ENCODE peak calls at places on chromosomes 12 and 14, in five cellular contexts. A is A673; L is brain pericyte; K is stimulated activated CD4-positive, alpha-beta T cell treated with anti-CD3 and anti-CD28 coated beads, TNF-alpha, amount 100 ng/mL, for 48 hours; C is head of caudate nucleus. J is an unnamed sample.
A peak's percentile ranks its signal among the peaks of the same experiment; 100 is the strongest.

GRCh38 chr14:85443001-85443400 is 86.9 kb upstream of the FLRT2 start:
- DNase-seq in A (no peak), L (no peak), K (no peak), C (no peak), J (no peak)

GRCh38 chr14:78595797-78596196 is 425.6 kb downstream of the NRXN3 start:
- DNase-seq in A (peak; percentile 40), L (no peak), K (no peak), C (no peak), J (no peak)

GRCh38 chr12:116525418-116526001 is 33.7 kb upstream of the MAP1LC3B2 start:
- DNase-seq in A (peak; percentile 35), L (no peak), K (no peak), C (no peak), J (no peak)

GRCh38 chr12:112121780-112122565 is 3.4 kb upstream of the TRAFD1 start:
- DNase-seq in A (peak; percentile 21), L (no peak), K (no peak), C (peak; percentile 48), J (no peak)

GRCh38 chr14:33938131-33938949 is 12.5 kb downstream of the EGLN3 start:
- DNase-seq in A (no peak), L (no peak), K (no peak), C (peak; percentile 63), J (no peak)

GRCh38 chr14:76662580-76662979 is 98.7 kb upstream of the VASH1 start:
- DNase-seq in A (no peak), L (no peak), K (no peak), C (no peak), J (no peak)

GRCh38 chr14:50363734-50364113 is 33.0 kb downstream of the CDKL1 start:
- DNase-seq in A (peak; percentile 36), L (no peak), K (peak; percentile 33), C (no peak), J (no peak)

GRCh38 chr14:103021817-103022668 is 35.3 kb downstream of the CDC42BPB start:
- DNase-seq in A (no peak), L (no peak), K (no peak), C (no peak), J (no peak)

GRCh38 chr12:75635606-75636444 is 124.4 kb upstream of the KRR1 start:
- DNase-seq in A (no peak), L (peak; percentile 89), K (peak; percentile 6), C (no peak), J (no peak)

GRCh38 chr12:113368331-113368730 is 9.9 kb downstream of the PLBD2 start:
- DNase-seq in A (no peak), L (no peak), K (no peak), C (no peak), J (no peak)

GRCh38 chr12:99915251-99916082 is 69.3 kb downstream of the ANKS1B start:
- DNase-seq in A (no peak), L (no peak), K (no peak), C (no peak), J (no peak)

GRCh38 chr14:86321151-86321550 is 791.2 kb downstream of the FLRT2 start:
- DNase-seq in A (peak; percentile 59), L (no peak), K (no peak), C (no peak), J (peak; percentile 59)

GRCh38 chr14:72887514-72887913 is 6.4 kb downstream of the DPF3 start:
- DNase-seq in A (no peak), L (no peak), K (no peak), C (no peak), J (no peak)

GRCh38 chr14:85911044-85911443 is 381.1 kb downstream of the FLRT2 start:
- DNase-seq in A (no peak), L (no peak), K (no peak), C (no peak), J (no peak)

GRCh38 chr14:52052991-52053390 is 15.9 kb downstream of the NID2 start:
- DNase-seq in A (no peak), L (no peak), K (no peak), C (no peak), J (no peak)

GRCh38 chr12:7907009-7907408 is 29.0 kb downstream of the SLC2A3 start:
- DNase-seq in A (peak; percentile 73), L (peak; percentile 33), K (no peak), C (no peak), J (no peak)

GRCh38 chr12:70040141-70040540 is 203.1 kb upstream of the CNOT2 start:
- DNase-seq in A (no peak), L (no peak), K (no peak), C (no peak), J (no peak)

GRCh38 chr12:129381717-129382116 is 522.1 kb downstream of the TMEM132D start:
- DNase-seq in A (no peak), L (no peak), K (no peak), C (no peak), J (no peak)